ENCODE peak calls at places on chromosomes 7 and 10, in four cellular contexts. Y is hypothalamus; W is fibroblast of mammary gland; B is activated naive CD8-positive, alpha-beta T cell treated with anti-CD3 and anti-CD28 coated beads for 36 hours. Q is an unnamed sample.

GRCh38 chr10:119290301-119291036 is 83.1 kb downstream of the GRK5 start:
- DNase-seq in Y (no peak), W (peak; percentile 12), B (no peak), Q (no peak)

GRCh38 chr10:71011141-71011540 is 122.8 kb upstream of the PCBD1 start:
- DNase-seq in Y (no peak), W (no peak), B (no peak), Q (no peak)

GRCh38 chr7:2658941-2659340 is 27.2 kb downstream of the TTYH3 start:
- DNase-seq in Y (no peak), W (no peak), B (no peak), Q (no peak)

GRCh38 chr7:155383756-155384491 is 74.0 kb upstream of the EN2 start:
- DNase-seq in Y (no peak), W (no peak), B (no peak), Q (no peak)

GRCh38 chr10:132667613-132668394 is 118.1 kb downstream of the NKX6-2 start:
- DNase-seq in Y (no peak), W (peak; percentile 21), B (no peak), Q (no peak)

GRCh38 chr7:102073931-102074880 is 212.5 kb upstream of the SH2B2 start:
- DNase-seq in Y (no peak), W (no peak), B (no peak), Q (no peak)

GRCh38 chr7:134941185-134941900 is 45.0 kb upstream of the AGBL3 start:
- DNase-seq in Y (no peak), W (peak; percentile 83), B (no peak), Q (no peak)

GRCh38 chr7:116367171-116367813 is 132.2 kb upstream of the CAV2 start:
- DNase-seq in Y (no peak), W (no peak), B (no peak), Q (no peak)

GRCh38 chr7:39609462-39610149 is 13.8 kb upstream of the RALA start:
- DNase-seq in Y (no peak), W (no peak), B (peak; percentile 35), Q (no peak)

GRCh38 chr10:34008641-34009040 is 674.2 kb upstream of the NRP1 start:
- DNase-seq in Y (no peak), W (no peak), B (no peak), Q (no peak)

GRCh38 chr7:105837765-105838241 is 38.6 kb downstream of the ATXN7L1 start:
- DNase-seq in Y (peak; percentile 22), W (no peak), B (no peak), Q (no peak)

GRCh38 chr7:114414151-114415053 is at the start of gene FOXP2:
- DNase-seq in Y (no peak), W (peak; percentile 44), B (no peak), Q (peak; percentile 31)